ENCODE peak calls at places on chromosomes 11 and 22, in ten cellular contexts. I is activated T-cell treated with anti-CD3 and anti-CD28 coated beads for 24 hours; N is nephron progenitor cell; P is neural progenitor cell; B is cardiac muscle cell; W is stimulated activated CD4-positive, alpha-beta T cell treated with anti-CD3 and anti-CD28 coated beads, Interleukin-15, amount 100 ng/mL, for 1 hour; U is germinal center; H is stimulated activated effector memory CD8-positive, alpha-beta T cell treated with anti-CD3 and anti-CD28 coated beads, Interleukin-12 subunit alpha, Interleukin-12 subunit beta, amount 100 ng/mL, for 72 hours; M is A172; C is DMS53. S is an unnamed sample.

GRCh38 chr11:66881927-66882452 is 25.1 kb downstream of the LRFN4 start:
- DNase-seq in I (no peak), N (no peak), P (no peak), B (no peak), W (no peak), U (no peak), H (no peak), M (no peak), C (peak; percentile 50), S (no peak)

GRCh38 chr11:94402355-94402754 is 1.1 kb upstream of the GPR83 start:
- DNase-seq in I (no peak), N (no peak), P (no peak), B (no peak), W (no peak), U (no peak), H (no peak), M (no peak), C (no peak), S (no peak)

GRCh38 chr11:130580372-130580771 is 131.9 kb downstream of the ADAMTS15 start:
- DNase-seq in I (no peak), N (no peak), P (peak; percentile 89), B (peak; percentile 83), W (no peak), U (no peak), H (no peak), M (peak; percentile 93), C (no peak), S (no peak)

GRCh38 chr11:3905080-3905953 is 49.9 kb downstream of the STIM1 start:
- DNase-seq in I (peak; percentile 61), N (no peak), P (peak; percentile 6), B (peak; percentile 96), W (peak; percentile 18), U (no peak), H (peak; percentile 17), M (peak; percentile 80), C (peak; percentile 54), S (no peak)

GRCh38 chr22:19068784-19069271 is 53.4 kb downstream of the DGCR2 start:
- DNase-seq in I (no peak), N (no peak), P (no peak), B (no peak), W (no peak), U (peak; percentile 28), H (no peak), M (no peak), C (no peak), S (no peak)

GRCh38 chr11:72081856-72082255 is 1.2 kb downstream of the LRRC51 start:
- DNase-seq in I (no peak), N (no peak), P (no peak), B (no peak), W (no peak), U (no peak), H (no peak), M (no peak), C (peak; percentile 59), S (no peak)

GRCh38 chr11:77151804-77152513 is 23.9 kb downstream of the MYO7A start:
- DNase-seq in I (peak; percentile 35), N (no peak), P (no peak), B (peak; percentile 70), W (no peak), U (no peak), H (peak; percentile 50), M (no peak), C (no peak), S (no peak)

GRCh38 chr22:35425971-35426800 is 26.2 kb downstream of the MCM5 start:
- DNase-seq in I (no peak), N (peak; percentile 50), P (peak; percentile 82), B (no peak), W (no peak), U (no peak), H (no peak), M (peak; percentile 42), C (peak; percentile 55), S (no peak)

GRCh38 chr11:64400667-64401066 is 41.7 kb downstream of the RPS6KA4 start:
- DNase-seq in I (no peak), N (no peak), P (no peak), B (no peak), W (no peak), U (no peak), H (no peak), M (no peak), C (no peak), S (no peak)

GRCh38 chr11:122724520-122724919 is 69.0 kb downstream of the UBASH3B start:
- DNase-seq in I (no peak), N (no peak), P (no peak), B (peak; percentile 40), W (no peak), U (no peak), H (no peak), M (no peak), C (no peak), S (no peak)

GRCh38 chr11:13297917-13298356 is 20.3 kb downstream of the BMAL1 start:
- DNase-seq in I (no peak), N (no peak), P (no peak), B (no peak), W (no peak), U (no peak), H (no peak), M (no peak), C (peak; percentile 81), S (no peak)

GRCh38 chr11:6548121-6548520 is 51.0 kb downstream of the DNHD1 start:
- DNase-seq in I (no peak), N (no peak), P (no peak), B (no peak), W (no peak), U (no peak), H (no peak), M (no peak), C (no peak), S (no peak)

GRCh38 chr11:72220696-72221363 is 3.7 kb upstream of the INPPL1 start:
- DNase-seq in I (no peak), N (no peak), P (no peak), B (no peak), W (no peak), U (no peak), H (no peak), M (no peak), C (no peak), S (no peak)

GRCh38 chr11:57387284-57388030 is 3.0 kb downstream of the PRG2 start:
- DNase-seq in I (no peak), N (no peak), P (no peak), B (peak; percentile 58), W (no peak), U (no peak), H (no peak), M (no peak), C (no peak), S (no peak)

GRCh38 chr11:69462106-69463045 is 19.1 kb upstream of the LINC01488 start:
- DNase-seq in I (no peak), N (no peak), P (no peak), B (peak; percentile 43), W (no peak), U (no peak), H (no peak), M (no peak), C (no peak), S (no peak)

GRCh38 chr11:45906096-45906682 is 882 bp downstream of the FREY1 start:
- DNase-seq in I (no peak), N (no peak), P (no peak), B (no peak), W (no peak), U (no peak), H (no peak), M (no peak), C (peak; percentile 28), S (no peak)

GRCh38 chr11:72641900-72642814 is 32.1 kb downstream of the PDE2A start:
- DNase-seq in I (no peak), N (peak; percentile 59), P (peak; percentile 75), B (peak; percentile 19), W (no peak), U (peak; percentile 33), H (peak; percentile 23), M (no peak), C (peak; percentile 82), S (peak; percentile 22)

GRCh38 chr11:2998073-2998850 is 6.1 kb upstream of the NAP1L4 start:
- DNase-seq in I (no peak), N (no peak), P (no peak), B (no peak), W (no peak), U (no peak), H (no peak), M (no peak), C (peak; percentile 39), S (no peak)

GRCh38 chr22:26718905-26719304 is 61.5 kb downstream of the MIAT start:
- DNase-seq in I (no peak), N (no peak), P (no peak), B (peak; percentile 93), W (no peak), U (no peak), H (no peak), M (peak; percentile 93), C (no peak), S (no peak)

GRCh38 chr11:70415642-70416395 is 17.5 kb downstream of the CTTN start:
- DNase-seq in I (no peak), N (no peak), P (no peak), B (no peak), W (no peak), U (no peak), H (no peak), M (no peak), C (no peak), S (no peak)

GRCh38 chr11:16986434-16987204 is 27.6 kb downstream of the PLEKHA7 start:
- DNase-seq in I (peak; percentile 48), N (peak; percentile 26), P (no peak), B (peak; percentile 48), W (no peak), U (peak; percentile 57), H (peak; percentile 12), M (peak; percentile 69), C (peak; percentile 43), S (no peak)

GRCh38 chr22:31753005-31753633 is 700 bp upstream of the DEPDC5 start:
- DNase-seq in I (no peak), N (peak; percentile 80), P (peak; percentile 93), B (peak; percentile 40), W (no peak), U (no peak), H (no peak), M (no peak), C (peak; percentile 76), S (no peak)

GRCh38 chr11:2387266-2387982 is 10.3 kb downstream of the CD81 start:
- DNase-seq in I (no peak), N (no peak), P (peak; percentile 32), B (no peak), W (no peak), U (peak; percentile 53), H (no peak), M (peak; percentile 42), C (no peak), S (no peak)

GRCh38 chr11:45158210-45158644 is 11.8 kb downstream of the PRDM11 start:
- DNase-seq in I (no peak), N (peak; percentile 43), P (peak; percentile 36), B (peak; percentile 52), W (no peak), U (no peak), H (no peak), M (no peak), C (no peak), S (no peak)

GRCh38 chr11:134716582-134716981 is 304.5 kb upstream of the B3GAT1 start:
- DNase-seq in I (no peak), N (no peak), P (no peak), B (no peak), W (no peak), U (no peak), H (no peak), M (no peak), C (no peak), S (no peak)

GRCh38 chr11:486189-486588 is 20.9 kb downstream of the RNH1 start:
- DNase-seq in I (no peak), N (no peak), P (no peak), B (no peak), W (no peak), U (no peak), H (no peak), M (no peak), C (no peak), S (no peak)

GRCh38 chr11:89067264-89067663 is 1.5 kb upstream of the GRM5 start:
- DNase-seq in I (no peak), N (no peak), P (no peak), B (no peak), W (no peak), U (no peak), H (no peak), M (no peak), C (no peak), S (no peak)

GRCh38 chr11:71395010-71395560 is 53.1 kb downstream of the DHCR7 start:
- DNase-seq in I (no peak), N (no peak), P (peak; percentile 26), B (no peak), W (no peak), U (no peak), H (no peak), M (no peak), C (no peak), S (no peak)

S was measured in activated B cell treated with CpG ODN at 0.5 μM for 24 hours.